ENCODE peak calls at places on chromosomes 11 and 22, in seven cellular contexts. H is fibroblast of villous mesenchyme, Z is mammary epithelial cell, K is brain microvascular endothelial cell, M is GM23338, A is PC-9, E is astrocyte. U is an unnamed sample.
A peak's percentile ranks its signal among the peaks of the same experiment; 100 is the strongest.

GRCh38 chr22:31618471-31619176 is 43.4 kb downstream of the PISD start:
- DNase-seq in A (no peak), Z (no peak), H (no peak), M (no peak), K (no peak), E (no peak), U (no peak)

GRCh38 chr11:64391839-64392238 is 32.9 kb downstream of the RPS6KA4 start:
- DNase-seq in E (no peak), K (no peak), M (no peak), A (no peak), Z (no peak), H (no peak), U (no peak)

GRCh38 chr22:24175160-24175808 is 6.0 kb upstream of the SUSD2 start:
- DNase-seq in E (peak; percentile 23), A (no peak), H (peak; percentile 79), K (peak; percentile 73), M (peak; percentile 91), Z (peak; percentile 45), U (peak; percentile 88)

GRCh38 chr11:334264-335033 is 13.8 kb upstream of the IFITM3 start:
- DNase-seq in K (no peak), A (no peak), M (peak; percentile 87), Z (no peak), H (peak; percentile 75), E (peak; percentile 45), U (no peak)

GRCh38 chr11:12192796-12193514 is 82.6 kb downstream of the MICAL2 start:
- DNase-seq in E (no peak), K (no peak), H (no peak), Z (no peak), M (no peak), A (no peak), U (no peak)

GRCh38 chr22:41768420-41768819 is 32.1 kb upstream of the CCDC134 start:
- DNase-seq in K (peak; percentile 18), M (no peak), A (peak; percentile 92), H (no peak), E (peak; percentile 64), Z (peak; percentile 58), U (no peak)

GRCh38 chr11:109783842-109784241 is 309.4 kb upstream of the ZC3H12C start:
- DNase-seq in M (no peak), A (no peak), K (no peak), E (no peak), Z (no peak), H (no peak), U (no peak)

GRCh38 chr22:47713880-47714452 is 951.5 kb downstream of the TBC1D22A start:
- DNase-seq in E (no peak), Z (no peak), K (no peak), M (no peak), H (no peak), A (no peak), U (no peak)

GRCh38 chr11:20363149-20363499 is 390 bp upstream of the HTATIP2 start:
- DNase-seq in K (no peak), A (no peak), M (no peak), Z (no peak), H (no peak), E (no peak), U (no peak)

GRCh38 chr11:2207212-2207611 is 35.6 kb upstream of the TH start:
- DNase-seq in Z (no peak), K (no peak), H (no peak), E (no peak), A (no peak), M (no peak), U (no peak)

GRCh38 chr11:75582935-75583709 is 21.1 kb downstream of the SERPINH1 start:
- DNase-seq in A (peak; percentile 47), K (peak; percentile 44), Z (no peak), H (peak; percentile 59), E (peak; percentile 60), M (peak; percentile 89), U (peak; percentile 57)

GRCh38 chr22:32378703-32379272 is 21.1 kb downstream of the RFPL3 start:
- DNase-seq in K (peak; percentile 29), A (peak; percentile 42), H (peak; percentile 24), M (peak; percentile 93), E (no peak), Z (peak; percentile 31), U (peak; percentile 59)

GRCh38 chr22:40618400-40618799 is 18.1 kb downstream of the MRTFA start:
- DNase-seq in Z (no peak), K (no peak), E (no peak), A (no peak), H (no peak), M (no peak), U (no peak)

GRCh38 chr22:23233084-23233501 is 52.8 kb downstream of the BCR start:
- DNase-seq in H (no peak), M (peak; percentile 54), A (no peak), Z (no peak), K (no peak), E (peak; percentile 16), U (no peak)

DNA sequence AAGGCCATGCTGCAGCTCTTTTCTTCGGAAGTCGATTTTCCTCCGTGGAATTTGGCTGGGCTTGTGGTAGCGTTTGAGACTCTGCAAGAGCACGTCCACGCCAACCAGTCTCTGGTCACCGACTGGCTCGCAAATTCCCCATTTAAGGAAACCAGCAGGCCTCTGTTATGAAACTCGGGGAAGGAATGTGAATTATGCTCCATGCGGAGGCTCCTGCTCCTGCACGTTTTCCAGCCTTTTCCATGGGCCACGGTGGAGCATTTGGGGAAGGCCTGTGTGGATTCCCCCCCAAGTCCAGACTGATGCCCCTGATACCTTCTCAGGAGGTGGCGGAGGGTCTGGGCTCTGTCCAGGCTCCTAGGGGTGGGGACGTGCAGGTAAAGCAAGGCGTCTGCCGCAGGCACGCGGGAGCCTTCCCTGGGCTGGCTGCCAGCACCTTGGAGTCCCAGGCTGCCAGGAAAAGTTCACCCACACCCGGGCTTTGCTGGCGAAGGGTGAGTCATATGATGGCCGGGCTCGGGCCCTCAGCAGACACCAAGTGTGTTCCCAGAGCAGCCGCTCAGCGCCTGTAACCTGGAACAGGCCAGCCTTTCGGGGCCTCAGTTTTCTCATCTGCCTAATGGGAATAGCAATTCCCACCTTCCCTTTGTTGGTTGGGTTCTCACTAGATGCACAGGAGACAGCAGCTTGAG is 41.9 kb downstream of the LRP5 start:
- DNase-seq in E (peak; percentile 98), Z (peak; percentile 90), A (peak; percentile 91), K (peak; percentile 81), M (peak; percentile 46), H (peak; percentile 95), U (peak; percentile 94)
- TF ChIP-seq CTCF in E (no peak), Z (no peak), A (no peak), K (no peak), M (no peak), H (no peak), U (no peak)

GRCh38 chr22:30606455-30607299 is at the start of gene TCN2:
- DNase-seq in Z (peak; percentile 64), H (peak; percentile 86), M (peak; percentile 93), E (peak; percentile 77), K (peak; percentile 68), A (no peak), U (peak; percentile 68)
- TF ChIP-seq CTCF in Z (no peak), H (no peak), M (no peak), E (no peak), K (no peak), A (no peak), U (no peak)

GRCh38 chr11:58905716-58906547 is 33.4 kb upstream of the GLYATL1 start:
- DNase-seq in Z (peak; percentile 93), M (peak; percentile 96), A (no peak), K (peak; percentile 89), H (peak; percentile 67), E (peak; percentile 93), U (peak; percentile 44)

GRCh38 chr11:58907780-58908179 is 31.5 kb upstream of the GLYATL1 start:
- DNase-seq in M (no peak), H (no peak), K (no peak), E (no peak), A (no peak), Z (no peak), U (no peak)

GRCh38 chr11:58900479-58901420 is 38.5 kb upstream of the GLYATL1 start:
- DNase-seq in H (peak; percentile 59), M (peak; percentile 96), Z (peak; percentile 85), E (peak; percentile 75), K (peak; percentile 78), A (peak; percentile 40), U (peak; percentile 85)

GRCh38 chr11:58902881-58903280 is 36.4 kb upstream of the GLYATL1 start:
- DNase-seq in Z (no peak), M (no peak), H (no peak), E (no peak), K (no peak), A (no peak), U (no peak)

DNA sequence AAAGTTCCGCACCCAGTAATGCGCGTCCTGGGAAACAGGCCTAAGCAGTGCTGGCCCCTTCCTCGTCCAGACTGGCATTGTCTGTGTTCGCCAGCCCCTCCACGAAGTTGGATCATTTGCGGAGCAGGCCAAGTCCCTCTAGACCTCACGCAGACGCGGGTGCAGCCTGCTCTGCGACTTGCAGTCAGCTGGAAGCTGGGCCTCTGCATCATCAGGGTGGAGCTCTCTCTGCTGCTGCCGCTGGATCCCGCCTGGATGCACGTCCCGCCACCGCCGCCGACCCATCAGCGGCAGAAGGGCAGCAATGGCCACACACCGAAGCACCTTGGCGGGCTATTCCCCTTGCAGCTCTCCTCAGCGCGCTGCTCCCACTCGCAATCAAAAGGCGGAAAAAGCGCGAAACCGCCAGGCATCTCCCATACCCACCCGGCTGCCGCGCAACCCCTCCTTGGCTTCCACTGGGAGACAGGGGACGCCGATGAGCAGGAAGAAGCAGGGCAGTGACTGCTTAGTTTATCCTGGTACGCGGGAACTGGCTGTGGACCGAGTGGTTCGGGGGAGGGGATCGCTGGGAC is 34.1 kb upstream of the GLYATL1 start:
- DNase-seq in E (peak; percentile 55), K (peak; percentile 56), A (no peak), H (peak; percentile 38), M (peak; percentile 75), Z (peak; percentile 74), U (no peak)
- TF ChIP-seq CTCF in E (no peak), K (peak; percentile 45), A (no peak), H (no peak), M (no peak), Z (peak; percentile 26), U (no peak)

GRCh38 chr11:15145151-15145550 is 30.4 kb downstream of the INSC start:
- DNase-seq in A (no peak), Z (no peak), K (no peak), E (no peak), H (no peak), M (no peak), U (no peak)

GRCh38 chr11:15145635-15146034 is 30.9 kb downstream of the INSC start:
- DNase-seq in Z (no peak), M (no peak), K (no peak), E (no peak), H (no peak), A (peak; percentile 58), U (peak; percentile 45)

GRCh38 chr11:15142838-15143237 is 28.1 kb downstream of the INSC start:
- DNase-seq in Z (no peak), E (no peak), K (no peak), H (no peak), M (no peak), A (no peak), U (no peak)

GRCh38 chr11:15141381-15141780 is 26.7 kb downstream of the INSC start:
- DNase-seq in E (no peak), M (no peak), H (no peak), Z (no peak), A (no peak), K (no peak), U (no peak)

DNA sequence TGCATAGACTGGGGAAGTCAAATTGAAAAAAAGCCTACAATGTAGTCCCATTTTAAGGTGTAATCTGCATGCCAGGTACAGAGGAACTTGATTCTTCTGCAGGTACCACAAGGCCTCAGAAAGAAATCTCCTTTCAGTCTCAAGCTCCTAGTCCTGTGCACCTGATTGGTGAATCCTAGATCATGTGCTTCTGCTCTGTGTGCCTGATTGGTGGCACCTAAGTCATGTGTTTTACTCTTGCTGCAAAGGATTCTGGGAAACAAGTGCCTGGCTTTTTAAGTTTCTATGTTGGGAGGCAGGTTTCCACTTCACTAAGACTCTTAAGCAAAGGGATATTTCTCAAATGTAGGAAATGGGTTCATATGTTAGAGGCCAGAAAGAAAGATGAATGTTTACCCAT is 29.1 kb downstream of the INSC start:
- DNase-seq in H (no peak), A (no peak), E (no peak), M (no peak), Z (no peak), K (no peak), U (no peak)
- TF ChIP-seq CTCF in H (no peak), A (no peak), E (no peak), M (no peak), Z (no peak), K (no peak), U (no peak)

U was measured in Calu3.